ENCODE peak calls at places on chromosome 4, in seven cellular contexts. One of them, this sample, is unnamed.
A peak's percentile ranks its signal among the peaks of the same experiment; 100 is the strongest.

GRCh38 chr4:118703118-118703517 is 17.9 kb downstream of the METTL14 start:
- DNase-seq in T-cell: no peak
- DNase-seq in astrocyte: no peak
- DNase-seq in ovary: no peak
- DNase-seq in psoas muscle: no peak
- DNase-seq in cardiac fibroblast: no peak
- DNase-seq in ACHN: no peak
- DNase-seq in this sample: no peak

GRCh38 chr4:150986085-150986484 is 29.0 kb downstream of the LRBA start:
- DNase-seq in T-cell: no peak
- DNase-seq in astrocyte: no peak
- DNase-seq in ovary: no peak
- DNase-seq in psoas muscle: no peak
- DNase-seq in cardiac fibroblast: no peak
- DNase-seq in ACHN: no peak
- DNase-seq in this sample: no peak

GRCh38 chr4:80197132-80197573 is at the start of gene PRDM8:
- DNase-seq in T-cell: peak; percentile 37
- DNase-seq in astrocyte: peak; percentile 42
- DNase-seq in ovary: no peak
- DNase-seq in psoas muscle: no peak
- DNase-seq in cardiac fibroblast: no peak
- DNase-seq in ACHN: peak; percentile 31
- DNase-seq in this sample: no peak

GRCh38 chr4:143406523-143406922 is 69.8 kb downstream of the GAB1 start:
- DNase-seq in T-cell: no peak
- DNase-seq in astrocyte: peak; percentile 54
- DNase-seq in ovary: no peak
- DNase-seq in psoas muscle: peak; percentile 54
- DNase-seq in cardiac fibroblast: peak; percentile 80
- DNase-seq in ACHN: peak; percentile 22
- DNase-seq in this sample: peak; percentile 79

GRCh38 chr4:107265859-107266258 is 229.7 kb upstream of the DKK2 start:
- DNase-seq in T-cell: no peak
- DNase-seq in astrocyte: no peak
- DNase-seq in ovary: no peak
- DNase-seq in psoas muscle: no peak
- DNase-seq in cardiac fibroblast: no peak
- DNase-seq in ACHN: no peak
- DNase-seq in this sample: no peak

GRCh38 chr4:123406862-123407261 is 10.3 kb downstream of the SPRY1 start:
- DNase-seq in T-cell: no peak
- DNase-seq in astrocyte: no peak
- DNase-seq in ovary: no peak
- DNase-seq in psoas muscle: no peak
- DNase-seq in cardiac fibroblast: no peak
- DNase-seq in ACHN: no peak
- DNase-seq in this sample: no peak

GRCh38 chr4:102760645-102761477 is at the start of gene MANBA:
- DNase-seq in T-cell: peak; percentile 82
- DNase-seq in astrocyte: peak; percentile 57
- DNase-seq in ovary: peak; percentile 73
- DNase-seq in psoas muscle: peak; percentile 85
- DNase-seq in cardiac fibroblast: peak; percentile 77
- DNase-seq in ACHN: peak; percentile 81
- DNase-seq in this sample: peak; percentile 93

GRCh38 chr4:155679343-155679742 is 12.7 kb downstream of the GUCY1A1 start:
- DNase-seq in T-cell: no peak
- DNase-seq in astrocyte: no peak
- DNase-seq in ovary: no peak
- DNase-seq in psoas muscle: no peak
- DNase-seq in cardiac fibroblast: peak; percentile 76
- DNase-seq in ACHN: no peak
- DNase-seq in this sample: no peak

GRCh38 chr4:13331827-13332226 is 152.3 kb downstream of the RAB28 start:
- DNase-seq in T-cell: no peak
- DNase-seq in astrocyte: no peak
- DNase-seq in ovary: no peak
- DNase-seq in psoas muscle: no peak
- DNase-seq in cardiac fibroblast: no peak
- DNase-seq in ACHN: no peak
- DNase-seq in this sample: no peak

This sample was measured in NAMALWA.